ENCODE peak calls at places on chromosomes 2 and 18, in nine cellular contexts. H is T-helper 1 cell; J is fibroblast of the aortic adventitia; T is stomach; V is stimulated activated CD4-positive, alpha-beta T cell treated with anti-CD3 and anti-CD28 coated beads, Interleukin-4, amount 100 ng/mL, for 1 hour; M is H7; A is activated CD4-positive, alpha-beta T cell treated with anti-CD3 and anti-CD28 coated beads for 24 hours; P is cardiac muscle cell; O is AG04449. R is an unnamed sample.

GRCh38 chr18:74069178-74070050 is 78.2 kb downstream of the FBXO15 start:
- DNase-seq in P (no peak), T (no peak), H (no peak), O (no peak), A (no peak), J (no peak), M (no peak), V (no peak), R (no peak)

GRCh38 chr2:73987109-73987947 is 2.6 kb downstream of the TET3 start:
- DNase-seq in J (no peak), H (no peak), T (peak), A (no peak), V (peak), O (no peak), M (no peak), P (peak), R (no peak)

GRCh38 chr2:192195548-192196418 is 1.1 kb upstream of the TMEFF2 start:
- DNase-seq in V (peak), T (peak), P (peak), H (no peak), A (no peak), M (peak), J (peak), O (no peak), R (peak)

GRCh38 chr18:6624729-6625308 is 104.7 kb upstream of the ARHGAP28 start:
- DNase-seq in A (no peak), T (no peak), O (no peak), H (no peak), J (peak), V (no peak), P (no peak), M (no peak), R (no peak)

GRCh38 chr2:148730085-148730484 is 85.5 kb downstream of the EPC2 start:
- DNase-seq in P (peak), V (no peak), J (peak), O (no peak), T (no peak), M (no peak), H (no peak), A (no peak), R (no peak)

GRCh38 chr2:46784278-46784677 is 131.3 kb downstream of the MCFD2 start:
- DNase-seq in H (no peak), O (no peak), T (no peak), M (no peak), P (no peak), A (no peak), V (no peak), J (no peak), R (no peak)

GRCh38 chr2:26587966-26588365 is 53.2 kb downstream of the CIB4 start:
- DNase-seq in O (no peak), T (no peak), J (no peak), M (no peak), A (no peak), H (no peak), V (no peak), P (no peak), R (no peak)

GRCh38 chr2:46804794-46805193 is 110.8 kb downstream of the MCFD2 start:
- DNase-seq in P (no peak), J (peak), H (no peak), M (no peak), A (no peak), V (no peak), O (no peak), T (no peak), R (no peak)

GRCh38 chr2:237451582-237452469 is 35.2 kb upstream of the MLPH start:
- DNase-seq in P (no peak), T (no peak), A (no peak), O (no peak), J (no peak), H (no peak), M (peak), V (no peak), R (no peak)

GRCh38 chr2:161122772-161123530 is 37.3 kb upstream of the TANK start:
- DNase-seq in H (no peak), V (no peak), M (no peak), J (peak), O (peak), A (no peak), P (peak), T (no peak), R (peak)

GRCh38 chr2:157764386-157764785 is 111.7 kb downstream of the ACVR1 start:
- DNase-seq in V (no peak), P (no peak), H (no peak), M (no peak), O (no peak), A (no peak), J (no peak), T (no peak), R (no peak)

GRCh38 chr2:240569523-240569997 is 1.3 kb downstream of the RNPEPL1 start:
- DNase-seq in P (no peak), T (no peak), M (no peak), J (no peak), O (no peak), H (no peak), V (no peak), A (no peak), R (no peak)

GRCh38 chr2:165911231-165911630 is 42.3 kb downstream of the TTC21B start:
- DNase-seq in P (no peak), O (peak), M (no peak), H (no peak), A (no peak), J (peak), T (no peak), V (no peak), R (no peak)

GRCh38 chr2:235116885-235117492 is 165.2 kb downstream of the SH3BP4 start:
- DNase-seq in J (peak), V (no peak), H (no peak), O (no peak), P (peak), M (no peak), T (no peak), A (no peak), R (peak)

GRCh38 chr2:178679891-178680290 is 127.3 kb downstream of the TTN start:
- DNase-seq in T (no peak), M (no peak), O (no peak), H (no peak), P (no peak), J (no peak), V (no peak), A (no peak), R (no peak)